ENCODE peak calls at places on chromosomes 16 and 17, in ten cellular contexts. F is fibroblast of villous mesenchyme, S is Caco-2, D is heart left ventricle, Y is kidney epithelial cell, O is ovary, X is AG10803, K is activated B cell treated with CpG ODN at 0.5 μM for 24 hours, I is AG04449, A is HFFc6. U is an unnamed sample.

GRCh38 chr17:80805032-80805751 is 186.4 kb upstream of the CHMP6 start:
- DNase-seq in A (no peak), O (no peak), Y (no peak), S (no peak), F (peak; percentile 41), K (no peak), X (no peak), D (no peak), I (no peak), U (no peak)

GRCh38 chr17:59791603-59792457 is 84.4 kb downstream of the VMP1 start:
- DNase-seq in O (no peak), S (peak; percentile 23), A (no peak), F (peak; percentile 67), X (peak; percentile 84), I (peak; percentile 67), K (no peak), D (no peak), Y (no peak), U (no peak)

GRCh38 chr16:24270721-24271120 is 14.6 kb downstream of the CACNG3 start:
- DNase-seq in O (no peak), D (no peak), A (no peak), Y (no peak), K (no peak), S (no peak), X (no peak), F (no peak), I (no peak), U (no peak)

GRCh38 chr17:171871-172270 is 9.6 kb downstream of the DOC2B start:
- DNase-seq in I (no peak), S (no peak), F (no peak), O (no peak), K (no peak), A (no peak), X (no peak), Y (no peak), D (no peak), U (no peak)

GRCh38 chr17:7477392-7478275 is 1.8 kb downstream of the ZBTB4 start:
- DNase-seq in I (peak; percentile 59), F (peak; percentile 95), Y (no peak), D (peak; percentile 44), X (peak; percentile 96), A (peak; percentile 84), S (peak; percentile 58), K (no peak), O (peak; percentile 69), U (peak; percentile 83)

GRCh38 chr17:81403040-81403467 is 7.8 kb downstream of the BAHCC1 start:
- DNase-seq in K (no peak), F (peak; percentile 75), S (no peak), O (no peak), D (no peak), A (no peak), I (no peak), Y (no peak), X (no peak), U (no peak)

GRCh38 chr17:3916013-3916696 is at the start of gene P2RX1:
- DNase-seq in Y (no peak), X (no peak), S (no peak), D (peak; percentile 50), K (peak; percentile 46), A (no peak), F (peak; percentile 71), I (no peak), O (peak; percentile 57), U (no peak)

GRCh38 chr17:410674-411401 is 58.2 kb upstream of the RPH3AL start:
- DNase-seq in S (peak; percentile 29), F (peak; percentile 11), Y (no peak), I (no peak), O (peak; percentile 45), X (peak; percentile 36), D (no peak), A (peak; percentile 13), K (no peak), U (peak; percentile 35)

GRCh38 chr17:74859439-74860228 is at the start of gene GRIN2C:
- DNase-seq in I (no peak), K (peak; percentile 52), S (peak; percentile 56), X (no peak), F (no peak), D (no peak), A (no peak), Y (no peak), O (peak; percentile 46), U (no peak)
- TF ChIP-seq CTCF in I (peak; percentile 30), K (no peak), S (peak; percentile 49), X (no peak), F (no peak), D (peak; percentile 25), A (peak; percentile 68), Y (no peak), O (no peak), U (no peak)

DNA sequence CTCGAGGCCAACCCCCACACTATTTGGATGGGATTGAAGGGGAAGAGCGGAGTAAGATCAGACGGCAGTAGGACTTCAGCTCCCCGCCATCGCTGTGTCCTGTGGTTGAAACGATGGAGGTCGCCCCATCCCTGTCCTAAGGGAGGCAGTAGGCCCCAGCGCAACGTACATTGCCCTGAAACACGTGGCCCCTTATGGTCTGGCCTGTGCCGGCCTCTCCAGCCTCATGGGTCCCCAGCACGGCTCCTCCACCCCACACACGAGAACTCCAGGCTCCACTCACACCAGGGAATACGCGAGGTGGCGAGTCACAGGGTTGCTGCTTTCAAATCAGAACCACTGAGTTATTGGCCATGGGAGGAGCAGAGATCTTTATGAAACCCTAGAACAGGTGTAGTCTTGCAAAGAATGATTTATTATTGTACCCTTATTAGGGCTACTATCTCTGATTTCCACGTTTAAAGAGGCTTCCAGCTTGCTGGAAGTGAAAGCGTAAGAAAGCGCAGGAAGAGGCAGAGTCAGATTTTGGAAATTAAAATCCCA is 669 bp upstream of the DCTPP1 start:
- DNase-seq in X (no peak), K (no peak), S (no peak), D (peak; percentile 23), Y (no peak), A (no peak), I (no peak), F (no peak), O (no peak), U (peak; percentile 20)
- TF ChIP-seq CTCF in X (no peak), K (no peak), S (peak; percentile 49), D (peak; percentile 17), Y (no peak), A (peak; percentile 62), I (no peak), F (no peak), O (no peak), U (no peak)

GRCh38 chr16:47132310-47132709 is 11.4 kb downstream of the NETO2 start:
- DNase-seq in Y (no peak), I (no peak), D (no peak), K (no peak), F (no peak), O (no peak), A (no peak), X (no peak), S (no peak), U (no peak)
- TF ChIP-seq CTCF in Y (no peak), I (no peak), D (no peak), K (no peak), F (peak; percentile 14), O (no peak), A (no peak), X (no peak), S (no peak), U (no peak)

GRCh38 chr16:30651124-30652004 is 604 bp downstream of the PRR14 start:
- DNase-seq in A (peak; percentile 54), K (peak; percentile 73), S (peak; percentile 73), I (no peak), F (peak; percentile 53), X (peak; percentile 69), Y (no peak), D (peak; percentile 71), O (peak; percentile 79), U (peak; percentile 60)

GRCh38 chr16:30652005-30652296 is 1.2 kb downstream of the PRR14 start:
- DNase-seq in X (no peak), Y (no peak), K (no peak), S (no peak), F (no peak), D (no peak), A (no peak), I (no peak), O (no peak), U (no peak)

GRCh38 chr16:30649725-30650368 is 913 bp upstream of the PRR14 start:
- DNase-seq in K (no peak), I (no peak), F (no peak), A (no peak), S (no peak), O (no peak), D (no peak), Y (no peak), X (no peak), U (no peak)

GRCh38 chr16:30652718-30653117 is 2.0 kb downstream of the PRR14 start:
- DNase-seq in F (no peak), I (no peak), S (no peak), X (no peak), Y (no peak), O (peak; percentile 43), K (no peak), A (no peak), D (no peak), U (no peak)

GRCh38 chr16:30650369-30651123 is at the start of gene PRR14:
- DNase-seq in O (peak; percentile 100), I (peak; percentile 94), X (peak; percentile 99), S (peak; percentile 98), K (peak; percentile 90), F (peak; percentile 100), D (peak; percentile 100), A (peak; percentile 99), Y (peak; percentile 95), U (peak; percentile 99)
- TF ChIP-seq CTCF in O (peak; percentile 80), I (peak; percentile 8), X (no peak), S (peak; percentile 36), K (no peak), F (peak; percentile 4), D (peak; percentile 44), A (peak; percentile 76), Y (peak; percentile 4), U (no peak)

DNA sequence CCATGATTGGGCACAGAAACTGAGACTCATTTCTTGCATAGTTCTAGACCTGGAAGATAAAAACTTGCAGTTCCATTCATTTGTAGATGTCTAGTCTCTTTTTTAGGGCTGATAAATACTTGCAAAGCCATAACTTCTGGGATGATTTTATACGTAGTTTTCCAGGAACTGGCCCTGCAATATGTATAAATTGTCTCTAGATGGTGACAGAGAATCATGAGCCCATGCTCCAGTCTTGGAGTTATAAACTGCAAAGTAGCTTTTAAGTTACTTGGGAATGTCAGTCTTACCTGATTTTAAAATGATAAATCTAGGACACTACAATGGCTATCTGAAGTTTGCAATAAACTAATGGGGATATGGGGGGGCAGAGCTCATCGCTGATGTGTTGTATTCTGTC is 3.0 kb upstream of the ADAMTS18 start:
- DNase-seq in K (no peak), F (peak; percentile 12), D (no peak), Y (no peak), I (no peak), X (peak; percentile 23), A (no peak), O (no peak), S (no peak), U (peak; percentile 25)
- TF ChIP-seq CTCF in K (no peak), F (peak; percentile 26), D (peak; percentile 19), Y (peak; percentile 49), I (no peak), X (peak; percentile 61), A (no peak), O (no peak), S (no peak), U (peak; percentile 33)

U was measured in fibroblast of mammary gland.